ENCODE peak calls at places on chromosomes 11 and 22, in five cellular contexts. N is NCI-H2081, C is AG09319, W is HFF-Myc, D is HFFc6. L is an unnamed sample.

GRCh38 chr11:69471329-69472052 is 10.0 kb upstream of the LINC01488 start:
- DNase-seq in N (no peak), C (no peak), W (no peak), D (no peak), L (peak)

GRCh38 chr22:45602004-45602733 is 69.5 kb upstream of the ATXN10 start:
- DNase-seq in N (no peak), C (no peak), W (no peak), D (no peak), L (no peak)

GRCh38 chr11:62889484-62890437 is 9.1 kb downstream of the SLC3A2 start:
- DNase-seq in N (no peak), C (no peak), W (no peak), D (peak), L (peak)

GRCh38 chr11:68689737-68690625 is 5.6 kb downstream of the GAL start:
- DNase-seq in N (no peak), C (no peak), W (no peak), D (no peak), L (no peak)

GRCh38 chr22:36252754-36253522 is at the start of gene APOL1:
- DNase-seq in N (no peak), C (no peak), W (no peak), D (no peak), L (no peak)

GRCh38 chr22:47020157-47020556 is 257.7 kb downstream of the TBC1D22A start:
- DNase-seq in N (no peak), C (no peak), W (no peak), D (no peak), L (no peak)

GRCh38 chr11:102253018-102253775 is 64.1 kb upstream of the BIRC3 start:
- DNase-seq in N (no peak), C (no peak), W (no peak), D (no peak), L (no peak)

GRCh38 chr11:1992111-1992510 is 5.5 kb downstream of the H19 start:
- DNase-seq in N (no peak), C (no peak), W (no peak), D (no peak), L (no peak)

GRCh38 chr22:33969052-33969451 is 48.8 kb upstream of the LARGE1 start:
- DNase-seq in N (no peak), C (no peak), W (no peak), D (no peak), L (no peak)

GRCh38 chr11:8071616-8072581 is 9.1 kb upstream of the TUB start:
- DNase-seq in N (no peak), C (no peak), W (no peak), D (no peak), L (no peak)

GRCh38 chr11:22807855-22808558 is 21.6 kb downstream of the SVIP start:
- DNase-seq in N (no peak), C (no peak), W (no peak), D (no peak), L (peak)

GRCh38 chr11:87019582-87020271 is 18.0 kb upstream of the TMEM135 start:
- DNase-seq in N (no peak), C (no peak), W (no peak), D (no peak), L (no peak)